ENCODE peak calls at places on chromosome 17, in five cellular contexts. C is H1, Z is neuronal stem cell, B is mesenchymal stem cell, X is trophoblast cell. J is an unnamed sample.

GRCh38 chr17:83100853-83101391 is 21.5 kb downstream of the METRNL start:
- DNase-seq in C (no peak), Z (no peak), B (no peak), X (no peak), J (no peak)

GRCh38 chr17:64358261-64358788 is 32.3 kb downstream of the PECAM1 start:
- DNase-seq in C (no peak), Z (no peak), B (no peak), X (no peak), J (no peak)

GRCh38 chr17:40726919-40727318 is 23.4 kb upstream of the KRT24 start:
- DNase-seq in C (no peak), Z (no peak), B (peak), X (peak), J (no peak)

GRCh38 chr17:77248216-77249054 is 107.7 kb downstream of the SEC14L1 start:
- DNase-seq in C (no peak), Z (no peak), B (no peak), X (no peak), J (no peak)

GRCh38 chr17:15398736-15399331 is 57.4 kb upstream of the TEKT3 start:
- DNase-seq in C (no peak), Z (no peak), B (peak), X (no peak), J (peak)

GRCh38 chr17:77772461-77772897 is 186.0 kb upstream of the TNRC6C start:
- DNase-seq in C (peak), Z (peak), B (peak), X (peak), J (peak)

GRCh38 chr17:49002766-49003165 is 5.6 kb downstream of the IGF2BP1 start:
- DNase-seq in C (no peak), Z (no peak), B (no peak), X (no peak), J (no peak)

GRCh38 chr17:29292992-29293889 is 707 bp downstream of the NUFIP2 start:
- DNase-seq in C (no peak), Z (peak), B (peak), X (peak), J (peak)

GRCh38 chr17:50934672-50935200 is 68.6 kb upstream of the TOB1 start:
- DNase-seq in C (no peak), Z (no peak), B (no peak), X (no peak), J (no peak)

GRCh38 chr17:75752405-75753192 is 12.4 kb downstream of the GALK1 start:
- DNase-seq in C (no peak), Z (no peak), B (no peak), X (peak), J (peak)

GRCh38 chr17:2688351-2689342 is 22.9 kb downstream of the CLUH start:
- DNase-seq in C (no peak), Z (no peak), B (no peak), X (peak), J (peak)

GRCh38 chr17:48636177-48637018 is 10.2 kb upstream of the HOXB9 start:
- DNase-seq in C (peak), Z (peak), B (peak), X (peak), J (peak)

GRCh38 chr17:31528291-31528874 is 136.9 kb downstream of the RAB11FIP4 start:
- DNase-seq in C (no peak), Z (no peak), B (no peak), X (no peak), J (peak)

GRCh38 chr17:13725286-13725990 is 123.7 kb upstream of the HS3ST3A1 start:
- DNase-seq in C (no peak), Z (no peak), B (peak), X (no peak), J (no peak)

GRCh38 chr17:6245301-6245810 is 175.2 kb downstream of the WSCD1 start:
- DNase-seq in C (no peak), Z (no peak), B (no peak), X (no peak), J (peak)

GRCh38 chr17:27430882-27431491 is 25.3 kb upstream of the KSR1 start:
- DNase-seq in C (peak), Z (peak), B (peak), X (peak), J (peak)

GRCh38 chr17:39001703-39002637 is 34.8 kb upstream of the FBXO47 start:
- DNase-seq in C (no peak), Z (no peak), B (peak), X (peak), J (peak)

GRCh38 chr17:41811549-41812175 is at the start of gene P3H4:
- DNase-seq in C (no peak), Z (peak), B (peak), X (peak), J (peak)

GRCh38 chr17:4583796-4584124 is 569 bp upstream of the SMTNL2 start:
- DNase-seq in C (no peak), Z (no peak), B (peak), X (peak), J (peak)

GRCh38 chr17:71117461-71117860 is 948.1 kb downstream of the KCNJ2 start:
- DNase-seq in C (no peak), Z (no peak), B (no peak), X (no peak), J (no peak)

GRCh38 chr17:49359990-49360795 is 1.9 kb downstream of the ZNF652 start:
- DNase-seq in C (no peak), Z (no peak), B (peak), X (peak), J (peak)

GRCh38 chr17:51527230-51527982 is 267.1 kb downstream of the UTP18 start:
- DNase-seq in C (no peak), Z (no peak), B (no peak), X (no peak), J (no peak)

GRCh38 chr17:19705201-19705600 is 11.2 kb downstream of the SLC47A2 start:
- DNase-seq in C (no peak), Z (no peak), B (no peak), X (no peak), J (peak)

GRCh38 chr17:352421-353212 is at the start of gene RPH3AL:
- DNase-seq in C (no peak), Z (peak), B (peak), X (no peak), J (peak)

GRCh38 chr17:1643999-1644492 is 1.5 kb downstream of the SCARF1 start:
- DNase-seq in C (no peak), Z (no peak), B (no peak), X (no peak), J (no peak)

GRCh38 chr17:73787036-73787720 is 142.9 kb upstream of the SDK2 start:
- DNase-seq in C (no peak), Z (peak), B (no peak), X (no peak), J (no peak)

GRCh38 chr17:40922239-40922638 is 15.2 kb downstream of the KRT23 start:
- DNase-seq in C (no peak), Z (no peak), B (peak), X (peak), J (no peak)

GRCh38 chr17:67063146-67063545 is 18.8 kb downstream of the CACNG1 start:
- DNase-seq in C (no peak), Z (no peak), B (no peak), X (no peak), J (peak)

GRCh38 chr17:19943026-19943425 is 34.6 kb downstream of the AKAP10 start:
- DNase-seq in C (no peak), Z (no peak), B (no peak), X (peak), J (peak)

GRCh38 chr17:47879028-47879585 is 16.9 kb upstream of the SP2 start:
- DNase-seq in C (no peak), Z (no peak), B (peak), X (no peak), J (peak)

GRCh38 chr17:68085751-68086445 is 50.4 kb downstream of the KPNA2 start:
- DNase-seq in C (no peak), Z (no peak), B (no peak), X (no peak), J (no peak)

GRCh38 chr17:44971776-44972483 is 3.8 kb upstream of the C1QL1 start:
- DNase-seq in C (no peak), Z (no peak), B (peak), X (no peak), J (peak)

GRCh38 chr17:48692049-48692448 is 30.3 kb downstream of the PRAC1 start:
- DNase-seq in C (no peak), Z (no peak), B (no peak), X (no peak), J (no peak)

GRCh38 chr17:77120866-77121265 is 19.9 kb upstream of the SEC14L1 start:
- DNase-seq in C (no peak), Z (no peak), B (no peak), X (no peak), J (no peak)

GRCh38 chr17:48375356-48375755 is 54.7 kb downstream of the SKAP1 start:
- DNase-seq in C (no peak), Z (no peak), B (peak), X (no peak), J (no peak)

GRCh38 chr17:76537288-76537577 is 276 bp downstream of the CYGB start:
- DNase-seq in C (no peak), Z (no peak), B (no peak), X (peak), J (peak)

GRCh38 chr17:50186661-50187402 is 14.6 kb downstream of the COL1A1 start:
- DNase-seq in C (no peak), Z (no peak), B (peak), X (no peak), J (no peak)

GRCh38 chr17:75842411-75842810 is 1.8 kb downstream of the UNC13D start:
- DNase-seq in C (no peak), Z (no peak), B (no peak), X (no peak), J (no peak)

GRCh38 chr17:16486373-16487250 is 5.4 kb downstream of the LRRC75A start:
- DNase-seq in C (no peak), Z (no peak), B (peak), X (no peak), J (peak)

GRCh38 chr17:74883241-74883750 is 10.1 kb downstream of the FADS6 start:
- DNase-seq in C (no peak), Z (no peak), B (no peak), X (no peak), J (no peak)

DNA sequence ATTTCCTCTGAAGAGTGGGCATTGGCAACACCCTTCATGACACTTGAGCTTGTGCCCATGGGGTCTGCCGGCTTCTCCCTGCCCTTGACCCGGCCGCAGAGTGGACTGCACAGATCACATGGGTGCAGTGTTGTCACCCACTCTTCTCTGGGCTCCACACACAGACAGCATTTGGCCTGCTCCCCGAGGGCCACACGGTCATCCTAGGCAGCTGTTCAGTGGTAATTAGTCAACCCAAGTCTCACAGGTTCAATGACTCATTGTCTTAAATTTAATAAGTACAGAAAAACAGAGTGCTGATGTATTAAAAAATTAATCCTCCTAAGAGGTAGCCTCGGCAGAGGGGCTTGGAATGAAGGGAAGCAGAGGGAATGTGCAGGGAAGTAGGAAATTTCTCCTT is 204.8 kb downstream of the MSI2 start:
- DNase-seq in C (no peak), Z (no peak), B (no peak), X (no peak), J (no peak)
- H2BK12ac ChIP-seq in C (no peak), Z (no peak), B (no peak), X (peak), J (no peak)

DNA sequence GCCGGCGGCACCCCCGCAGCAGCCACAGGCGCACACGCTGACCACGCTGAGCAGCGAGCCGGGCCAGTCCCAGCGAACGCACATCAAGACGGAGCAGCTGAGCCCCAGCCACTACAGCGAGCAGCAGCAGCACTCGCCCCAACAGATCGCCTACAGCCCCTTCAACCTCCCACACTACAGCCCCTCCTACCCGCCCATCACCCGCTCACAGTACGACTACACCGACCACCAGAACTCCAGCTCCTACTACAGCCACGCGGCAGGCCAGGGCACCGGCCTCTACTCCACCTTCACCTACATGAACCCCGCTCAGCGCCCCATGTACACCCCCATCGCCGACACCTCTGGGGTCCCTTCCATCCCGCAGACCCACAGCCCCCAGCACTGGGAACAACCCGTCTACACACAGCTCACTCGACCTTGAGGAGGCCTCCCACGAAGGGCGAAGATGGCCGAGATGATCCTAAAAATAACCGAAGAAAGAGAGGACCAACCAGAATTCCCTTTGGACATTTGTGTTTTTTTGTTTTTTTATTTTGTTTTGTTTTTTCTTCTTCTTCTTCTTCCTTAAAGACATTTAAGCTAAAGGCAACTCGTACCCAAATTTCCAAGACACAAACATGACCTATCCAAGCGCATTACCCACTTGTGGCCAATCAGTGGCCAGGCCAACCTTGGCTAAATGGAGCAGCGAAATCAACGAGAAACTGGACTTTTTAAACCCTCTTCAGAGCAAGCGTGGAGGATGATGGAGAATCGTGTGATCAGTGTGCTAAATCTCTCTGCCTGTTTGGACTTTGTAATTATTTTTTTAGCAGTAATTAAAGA is 3.4 kb downstream of the SOX9 start:
- DNase-seq in C (no peak), Z (no peak), B (no peak), X (no peak), J (peak)
- H3K27ac ChIP-seq in C (no peak), Z (no peak), B (no peak), X (no peak), J (no peak)

GRCh38 chr17:78959803-78960202 is 19.9 kb downstream of the LGALS3BP start:
- DNase-seq in C (no peak), Z (no peak), B (no peak), X (no peak), J (peak)
- H2BK12ac ChIP-seq in C (no peak), Z (no peak), B (no peak), X (no peak), J (no peak)

DNA sequence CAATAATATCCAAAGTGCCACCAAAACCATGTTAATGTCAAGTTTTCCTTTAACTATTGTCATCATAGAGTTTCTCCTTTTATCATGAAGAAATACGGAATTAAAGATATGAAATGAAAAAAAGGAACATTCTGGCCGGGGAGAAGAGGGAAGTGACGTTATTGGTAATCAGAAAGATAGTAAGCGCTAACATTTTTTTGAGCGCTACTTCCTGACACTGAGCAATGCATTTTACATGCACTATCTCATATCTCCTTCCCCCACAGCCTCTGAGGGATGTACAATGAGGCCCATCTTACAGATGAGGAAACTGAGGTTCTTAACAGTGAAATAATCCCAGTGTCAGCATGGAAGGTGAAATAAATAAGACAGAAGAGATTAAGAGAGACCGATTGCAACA is 410.9 kb downstream of the SOX9 start:
- DNase-seq in C (no peak), Z (no peak), B (no peak), X (no peak), J (no peak)
- H3K27ac ChIP-seq in C (no peak), Z (no peak), B (no peak), X (no peak), J (no peak)

GRCh38 chr17:9401434-9401833 is 174.2 kb downstream of the STX8 start:
- DNase-seq in C (no peak), Z (no peak), B (peak), X (peak), J (no peak)
- H2BK12ac ChIP-seq in C (no peak), Z (no peak), B (no peak), X (no peak), J (no peak)

GRCh38 chr17:80820331-80820730 is 171.3 kb upstream of the CHMP6 start:
- DNase-seq in C (no peak), Z (no peak), B (no peak), X (no peak), J (no peak)
- H3K27ac ChIP-seq in C (no peak), Z (no peak), B (no peak), X (no peak), J (no peak)